ENCODE peak calls at places on chromosomes 4 and X, in five cellular contexts. I is NCI-H1105, A is T47D, V is T-helper 1 cell, O is transverse colon. B is an unnamed sample.

GRCh38 chr4:110231869-110232268 is 33.5 kb upstream of the ELOVL6 start:
- DNase-seq in I (no peak), A (no peak), V (no peak), O (no peak), B (no peak)

GRCh38 chrX:119775517-119776238 is 15.8 kb downstream of the RPL39 start:
- DNase-seq in I (no peak), A (no peak), V (no peak), O (no peak), B (no peak)

GRCh38 chr4:135838889-135839288 is 1637.3 kb upstream of the PABPC4L start:
- DNase-seq in I (no peak), A (no peak), V (no peak), O (no peak), B (no peak)

GRCh38 chr4:103012085-103012484 is 7.4 kb downstream of the SLC9B1 start:
- DNase-seq in I (no peak), A (no peak), V (no peak), O (no peak), B (peak)

GRCh38 chr4:101597204-101597603 is 193.3 kb upstream of the BANK1 start:
- DNase-seq in I (no peak), A (peak), V (peak), O (no peak), B (no peak)

GRCh38 chr4:37917388-37917787 is 26.5 kb downstream of the TBC1D1 start:
- DNase-seq in I (no peak), A (no peak), V (no peak), O (no peak), B (no peak)

GRCh38 chrX:11787564-11787963 is 29.5 kb downstream of the MSL3 start:
- DNase-seq in I (no peak), A (peak), V (peak), O (peak), B (peak)

GRCh38 chrX:7711167-7711566 is 131.8 kb upstream of the VCX start:
- DNase-seq in I (no peak), A (peak), V (no peak), O (no peak), B (no peak)

GRCh38 chrX:130884627-130885026 is 18.4 kb downstream of the ENOX2 start:
- DNase-seq in I (no peak), A (no peak), V (no peak), O (no peak), B (no peak)

GRCh38 chr4:124708517-124709300 is 3.8 kb downstream of the ANKRD50 start:
- DNase-seq in I (no peak), A (no peak), V (no peak), O (no peak), B (peak)

GRCh38 chr4:73698217-73698616 is 42.2 kb upstream of the CXCL8 start:
- DNase-seq in I (no peak), A (no peak), V (no peak), O (no peak), B (peak)

GRCh38 chrX:71103110-71103983 is 3.2 kb downstream of the CXorf65 start:
- DNase-seq in I (no peak), A (no peak), V (peak), O (peak), B (peak)

GRCh38 chrX:79107891-79108718 is 36.4 kb upstream of the GPR174 start:
- DNase-seq in I (no peak), A (no peak), V (peak), O (no peak), B (peak)

GRCh38 chr4:144421839-144422565 is 224.0 kb upstream of the HHIP start:
- DNase-seq in I (no peak), A (no peak), V (no peak), O (no peak), B (no peak)

GRCh38 chr4:147731611-147732515 is at the start of gene ARHGAP10:
- DNase-seq in I (peak), A (peak), V (peak), O (peak), B (peak)

B was measured in foreskin fibroblast.